ENCODE peak calls at places on chromosomes 11 and 22, in seven cellular contexts. Q is neuronal stem cell, W is H9, I is IMR-90, H is mesenchymal stem cell, R is H1, X is trophoblast cell. Z is an unnamed sample.

GRCh38 chr11:64007629-64008282 is 21.5 kb downstream of the OTUB1 start:
- DNase-seq in R (no peak), W (peak), I (no peak), X (peak), Q (no peak), H (peak), Z (peak)

GRCh38 chr11:78420255-78420764 is 2.7 kb upstream of the GAB2 start:
- DNase-seq in R (no peak), W (peak), I (peak), H (peak), X (peak), Q (peak), Z (peak)

GRCh38 chr22:49365191-49365837 is 462.4 kb downstream of the BRD1 start:
- DNase-seq in X (no peak), I (no peak), H (no peak), R (no peak), W (no peak), Q (no peak), Z (peak)

GRCh38 chr11:72812968-72813739 is 1.1 kb upstream of the ATG16L2 start:
- DNase-seq in H (peak), R (no peak), W (peak), I (peak), Q (no peak), X (peak), Z (peak)

GRCh38 chr11:13954591-13954990 is 7.9 kb upstream of the SPON1 start:
- DNase-seq in I (no peak), W (no peak), Q (no peak), X (no peak), H (no peak), R (no peak), Z (no peak)

GRCh38 chr11:10350341-10350740 is 45.5 kb downstream of the ADM start:
- DNase-seq in H (peak), W (peak), Q (no peak), I (peak), X (peak), R (peak), Z (peak)

GRCh38 chr11:35615911-35616900 is 2.1 kb upstream of the FJX1 start:
- DNase-seq in H (peak), W (no peak), R (no peak), X (peak), I (peak), Q (peak), Z (peak)

GRCh38 chr22:31142285-31142684 is 2.0 kb upstream of the PLA2G3 start:
- DNase-seq in H (no peak), X (no peak), W (peak), R (no peak), I (no peak), Q (no peak), Z (no peak)

GRCh38 chr11:111001986-111002616 is 243.4 kb upstream of the POU2AF2 start:
- DNase-seq in W (no peak), H (peak), X (peak), I (peak), R (no peak), Q (no peak), Z (no peak)

GRCh38 chr11:10032991-10033390 is 261.0 kb downstream of the SBF2 start:
- DNase-seq in X (peak), H (no peak), W (no peak), I (peak), R (no peak), Q (no peak), Z (no peak)

GRCh38 chr11:42299780-42300179 is 840.3 kb upstream of the LRRC4C start:
- DNase-seq in Q (no peak), W (no peak), H (no peak), I (no peak), R (no peak), X (no peak), Z (no peak)

GRCh38 chr11:6755303-6755952 is 16.3 kb downstream of the OR2AG2 start:
- DNase-seq in R (no peak), H (peak), Q (peak), X (peak), W (peak), I (peak), Z (peak)

GRCh38 chr22:39999144-39999757 is 4.5 kb downstream of the FAM83F start:
- DNase-seq in Q (no peak), H (peak), R (no peak), W (no peak), X (no peak), I (peak), Z (peak)

GRCh38 chr11:130062030-130062429 is 7.7 kb upstream of the APLP2 start:
- DNase-seq in W (no peak), H (no peak), Q (no peak), X (peak), I (no peak), R (no peak), Z (no peak)

GRCh38 chr11:45105233-45105992 is 41.0 kb upstream of the PRDM11 start:
- DNase-seq in I (peak), W (peak), Q (peak), X (peak), H (peak), R (peak), Z (peak)

GRCh38 chr11:91625495-91625894 is 599.1 kb upstream of the FAT3 start:
- DNase-seq in W (no peak), Q (no peak), I (no peak), X (no peak), R (no peak), H (peak), Z (no peak)

GRCh38 chr11:126680109-126680508 is 320.5 kb downstream of the KIRREL3 start:
- DNase-seq in W (no peak), I (peak), R (no peak), X (no peak), H (no peak), Q (no peak), Z (no peak)

GRCh38 chr22:41381329-41382097 is at the start of gene TEF:
- DNase-seq in X (peak), Q (peak), H (peak), W (peak), R (peak), I (peak), Z (peak)

GRCh38 chr11:11472096-11472495 is 119.0 kb upstream of the CSNK2A3 start:
- DNase-seq in R (no peak), H (no peak), X (no peak), I (no peak), Q (no peak), W (no peak), Z (no peak)

GRCh38 chr22:48858121-48858520 is 969.6 kb downstream of the BRD1 start:
- DNase-seq in Q (no peak), I (no peak), W (peak), X (no peak), R (no peak), H (no peak), Z (no peak)

GRCh38 chr11:11966826-11967668 is 41.4 kb downstream of the DKK3 start:
- DNase-seq in X (peak), R (peak), W (peak), I (peak), H (peak), Q (peak), Z (peak)

GRCh38 chr11:60929774-60930173 is 5.5 kb downstream of the TMEM132A start:
- DNase-seq in R (no peak), W (no peak), I (no peak), H (no peak), Q (no peak), X (no peak), Z (no peak)

GRCh38 chr22:26464312-26464711 is 19.3 kb downstream of the HPS4 start:
- DNase-seq in X (peak), R (no peak), W (no peak), Q (no peak), H (no peak), I (no peak), Z (peak)

GRCh38 chr11:8068605-8069221 is 12.3 kb upstream of the TUB start:
- DNase-seq in Q (no peak), H (peak), I (peak), R (no peak), W (peak), X (no peak), Z (no peak)

GRCh38 chr22:30609260-30610185 is 2.5 kb downstream of the TCN2 start:
- DNase-seq in H (peak), X (peak), W (no peak), Q (no peak), I (peak), R (no peak), Z (peak)

GRCh38 chr11:75815345-75815983 is 454 bp downstream of the UVRAG start:
- DNase-seq in R (no peak), X (peak), H (peak), W (peak), I (peak), Q (no peak), Z (peak)

GRCh38 chr11:116808262-116809175 is 14.6 kb downstream of the APOA4 start:
- DNase-seq in H (no peak), W (no peak), I (peak), R (no peak), Q (no peak), X (peak), Z (no peak)

GRCh38 chr11:93089474-93090102 is 108.2 kb downstream of the SLC36A4 start:
- DNase-seq in W (peak), I (peak), R (no peak), Q (no peak), H (peak), X (peak), Z (peak)

GRCh38 chr11:102573851-102574250 is 43.3 kb upstream of the MMP7 start:
- DNase-seq in R (no peak), W (no peak), I (peak), H (peak), X (no peak), Q (no peak), Z (no peak)

GRCh38 chr11:36376315-36376887 is 80.3 kb downstream of the PRR5L start:
- DNase-seq in X (no peak), I (peak), Q (peak), W (peak), H (peak), R (no peak), Z (peak)

GRCh38 chr11:110711448-110711775 is 825 bp downstream of the ARHGAP20 start:
- DNase-seq in W (no peak), R (no peak), H (no peak), Q (no peak), I (no peak), X (no peak), Z (no peak)

GRCh38 chr22:45512363-45512762 is 9.7 kb downstream of the FBLN1 start:
- DNase-seq in X (no peak), Q (no peak), I (no peak), H (no peak), W (no peak), R (no peak), Z (no peak)

GRCh38 chr11:93921695-93922468 is 71.5 kb upstream of the VSTM5 start:
- DNase-seq in H (peak), W (peak), X (peak), R (peak), I (peak), Q (peak), Z (peak)

GRCh38 chr11:101441747-101442146 is 142.1 kb downstream of the TRPC6 start:
- DNase-seq in Q (no peak), H (peak), R (no peak), X (no peak), I (no peak), W (no peak), Z (no peak)

GRCh38 chr11:72782081-72782920 is 11.5 kb downstream of the STARD10 start:
- DNase-seq in Q (no peak), H (no peak), W (peak), X (peak), I (no peak), R (no peak), Z (peak)

GRCh38 chr11:17230867-17231851 is 23.4 kb upstream of the PIK3C2A start:
- DNase-seq in X (no peak), R (no peak), W (no peak), H (no peak), Q (no peak), I (no peak), Z (no peak)

GRCh38 chr22:23218867-23219251 is 38.5 kb downstream of the BCR start:
- DNase-seq in Q (no peak), H (peak), X (no peak), I (peak), W (peak), R (no peak), Z (peak)

GRCh38 chr11:23797624-23798419 is 699.0 kb upstream of the LUZP2 start:
- DNase-seq in W (no peak), Q (no peak), I (no peak), H (no peak), R (no peak), X (no peak), Z (no peak)

GRCh38 chr11:2211113-2211971 is 39.7 kb upstream of the TH start:
- DNase-seq in R (no peak), W (peak), H (no peak), I (no peak), Q (peak), X (no peak), Z (no peak)
- H3K18ac ChIP-seq in R (no peak), W (no peak), H (no peak), I (no peak), Q (peak), X (no peak), Z (no peak)

GRCh38 chr11:86473991-86474833 is 99.5 kb downstream of the CCDC81 start:
- DNase-seq in H (peak), X (no peak), I (peak), W (no peak), R (no peak), Q (no peak), Z (no peak)
- H3K18ac ChIP-seq in H (peak), X (peak), I (peak), W (no peak), R (no peak), Q (no peak), Z (no peak)

GRCh38 chr11:113043704-113044103 is 82.5 kb downstream of the NCAM1 start:
- DNase-seq in H (no peak), I (no peak), Q (no peak), W (no peak), R (no peak), X (no peak), Z (no peak)

GRCh38 chr11:113046866-113047265 is 85.6 kb downstream of the NCAM1 start:
- DNase-seq in X (no peak), I (no peak), W (no peak), H (peak), R (no peak), Q (no peak), Z (no peak)

GRCh38 chr11:113048820-113049555 is 87.8 kb downstream of the NCAM1 start:
- DNase-seq in Q (no peak), H (peak), I (no peak), W (no peak), R (no peak), X (no peak), Z (no peak)

GRCh38 chr11:113045146-113045545 is 83.9 kb downstream of the NCAM1 start:
- DNase-seq in H (no peak), I (no peak), R (no peak), X (no peak), W (peak), Q (no peak), Z (peak)
- H3K18ac ChIP-seq in H (no peak), I (no peak), R (peak), X (no peak), W (no peak), Q (no peak), Z (no peak)

GRCh38 chr22:42515896-42516295 is 3.7 kb downstream of the RRP7A start:
- DNase-seq in R (no peak), Q (no peak), H (no peak), W (no peak), I (no peak), X (no peak), Z (no peak)

GRCh38 chr22:42509548-42509947 is 10.0 kb downstream of the RRP7A start:
- DNase-seq in H (no peak), Q (no peak), X (no peak), I (no peak), R (no peak), W (no peak), Z (no peak)

DNA sequence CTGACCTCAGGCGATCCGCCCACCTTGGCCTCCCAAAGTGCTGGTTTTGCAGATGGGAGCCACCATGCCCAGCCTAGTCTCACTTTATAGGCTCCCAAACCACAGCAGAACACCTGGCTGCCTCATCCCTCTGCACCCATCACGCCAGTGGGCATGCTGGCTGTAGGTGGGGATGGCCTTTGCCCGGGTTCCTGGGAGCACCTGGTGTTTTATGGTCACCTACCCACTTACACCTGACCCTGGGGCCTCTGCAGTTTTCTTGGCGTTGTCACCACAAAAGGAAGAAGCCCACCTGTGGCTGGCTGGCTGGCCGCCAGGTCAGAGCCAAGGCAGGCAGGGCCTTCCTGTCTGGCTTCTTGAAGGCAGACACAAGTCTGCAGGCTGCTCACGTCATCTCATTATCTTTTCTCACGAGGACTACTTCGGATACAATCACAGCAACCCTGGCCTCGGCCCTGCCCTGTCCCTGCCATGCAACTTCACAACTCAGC is 8.2 kb downstream of the RRP7A start:
- DNase-seq in X (peak), H (no peak), R (no peak), I (no peak), W (no peak), Q (no peak), Z (no peak)
- H3K18ac ChIP-seq in X (no peak), H (no peak), R (no peak), I (no peak), W (no peak), Q (no peak), Z (no peak)

DNA sequence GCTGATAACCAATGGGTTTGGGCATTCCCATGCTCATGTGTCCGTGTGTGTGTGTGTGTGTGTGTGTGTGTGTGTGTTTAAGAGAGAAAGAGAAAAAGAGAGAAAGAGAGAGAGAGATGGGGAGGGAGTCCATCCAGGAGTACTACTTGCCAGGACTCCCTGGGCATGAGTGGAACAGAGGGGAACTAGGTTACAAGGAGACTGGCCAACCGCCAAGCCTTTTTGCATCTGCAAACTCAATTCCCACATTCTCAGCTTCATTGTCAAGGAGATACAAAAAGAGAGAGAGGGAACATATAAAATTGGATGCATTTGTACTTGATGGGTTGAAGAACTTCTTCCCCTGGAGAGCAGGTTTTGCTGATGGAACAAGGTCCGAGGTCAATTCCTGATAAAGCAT is 203.9 kb upstream of the TBCEL start:
- DNase-seq in X (no peak), H (no peak), R (no peak), I (no peak), Q (no peak), W (no peak), Z (no peak)
- H3K18ac ChIP-seq in X (no peak), H (no peak), R (no peak), I (no peak), Q (no peak), W (no peak), Z (no peak)

DNA sequence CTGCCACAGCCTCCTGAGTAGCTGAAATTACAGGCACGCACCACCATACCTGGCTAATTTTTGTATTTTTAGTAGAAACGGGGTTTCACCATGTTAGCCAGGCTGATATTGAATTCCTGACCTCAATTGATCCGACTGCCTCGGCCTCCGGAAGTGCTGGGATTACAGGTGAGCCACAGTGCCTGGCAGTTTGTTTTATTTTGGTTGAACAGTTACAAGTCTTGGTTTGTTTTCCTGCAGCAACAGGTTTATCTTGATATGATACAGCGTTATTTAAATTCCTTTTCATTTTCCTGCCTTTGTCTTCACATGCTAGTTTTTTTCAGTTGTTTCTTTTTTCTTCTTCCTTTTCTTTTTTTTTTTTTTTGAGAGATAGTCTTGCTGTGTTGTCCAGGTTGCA is 4.0 kb upstream of the SLC3A2 start:
- DNase-seq in X (peak), W (no peak), I (no peak), Q (no peak), R (no peak), H (no peak), Z (no peak)
- H3K18ac ChIP-seq in X (no peak), W (no peak), I (no peak), Q (no peak), R (no peak), H (no peak), Z (no peak)

GRCh38 chr11:133823211-133823610 is 22.1 kb downstream of the SPATA19 start:
- DNase-seq in H (no peak), X (no peak), I (no peak), R (no peak), Q (no peak), W (no peak), Z (no peak)
- H3K18ac ChIP-seq in H (no peak), X (no peak), I (no peak), R (peak), Q (peak), W (no peak), Z (no peak)

GRCh38 chr22:46607483-46608114 is 12.6 kb upstream of the GRAMD4 start:
- DNase-seq in R (no peak), W (no peak), X (no peak), H (no peak), I (no peak), Q (no peak), Z (no peak)
- H3K18ac ChIP-seq in R (no peak), W (no peak), X (no peak), H (no peak), I (no peak), Q (peak), Z (no peak)

Z was measured in mesendoderm.